ENCODE peak calls at places on chromosomes 11 and 22, in six cellular contexts. H is endothelial cell of umbilical vein, T is K562, Z is HepG2, M is A549, F is GM12878. L is an unnamed sample.

GRCh38 chr11:76626921-76627391 is 43.6 kb downstream of the LRRC32 start:
- DNase-seq in H (no peak), T (no peak), Z (no peak), M (no peak), F (peak), L (peak)

GRCh38 chr22:38249301-38249700 is 23.5 kb downstream of the TMEM184B start:
- DNase-seq in H (no peak), T (no peak), Z (no peak), M (no peak), F (no peak), L (no peak)

GRCh38 chr11:109697140-109697843 is 275.3 kb downstream of the C11orf87 start:
- DNase-seq in H (peak), T (peak), Z (peak), M (peak), F (no peak), L (peak)

GRCh38 chr22:49037701-49038245 is 789.9 kb downstream of the BRD1 start:
- DNase-seq in H (no peak), T (no peak), Z (no peak), M (no peak), F (no peak), L (no peak)

GRCh38 chr11:118572914-118573550 is 823 bp downstream of the ARCN1 start:
- DNase-seq in H (peak), T (peak), Z (peak), M (peak), F (peak), L (peak)

GRCh38 chr11:77107950-77108349 is 5.3 kb downstream of the OMP start:
- DNase-seq in H (peak), T (no peak), Z (peak), M (peak), F (no peak), L (no peak)

GRCh38 chr22:17726561-17727243 is 47.6 kb downstream of the BID start:
- DNase-seq in H (no peak), T (no peak), Z (no peak), M (no peak), F (no peak), L (peak)

GRCh38 chr22:23525510-23525909 is 54.6 kb downstream of the IGLL1 start:
- DNase-seq in H (no peak), T (no peak), Z (no peak), M (no peak), F (no peak), L (no peak)

GRCh38 chr11:64559351-64560138 is 31.5 kb upstream of the SLC22A12 start:
- DNase-seq in H (no peak), T (no peak), Z (no peak), M (no peak), F (no peak), L (no peak)

GRCh38 chr11:113369411-113369810 is 18.2 kb upstream of the ANKK1 start:
- DNase-seq in H (no peak), T (no peak), Z (no peak), M (no peak), F (no peak), L (no peak)

GRCh38 chr11:76269247-76269646 is 62.9 kb upstream of the WNT11 start:
- DNase-seq in H (no peak), T (no peak), Z (no peak), M (no peak), F (no peak), L (no peak)

GRCh38 chr11:76666830-76667229 is 3.7 kb downstream of the LRRC32 start:
- DNase-seq in H (no peak), T (no peak), Z (no peak), M (no peak), F (no peak), L (no peak)

GRCh38 chr11:70545626-70545945 is 147.3 kb downstream of the CTTN start:
- DNase-seq in H (no peak), T (no peak), Z (no peak), M (no peak), F (no peak), L (no peak)

GRCh38 chr11:64461081-64461480 is 102.1 kb downstream of the RPS6KA4 start:
- DNase-seq in H (no peak), T (no peak), Z (no peak), M (no peak), F (no peak), L (no peak)

GRCh38 chr11:65436412-65437032 is 13.9 kb downstream of the NEAT1 start:
- DNase-seq in H (peak), T (no peak), Z (no peak), M (no peak), F (no peak), L (no peak)

GRCh38 chr11:104573431-104573830 is 324.8 kb downstream of the CASP12 start:
- DNase-seq in H (peak), T (no peak), Z (no peak), M (peak), F (no peak), L (no peak)

GRCh38 chr22:24321999-24322398 is 51.4 kb downstream of the SPECC1L start:
- DNase-seq in H (no peak), T (no peak), Z (no peak), M (no peak), F (no peak), L (no peak)

GRCh38 chr11:110087820-110088534 is 5.2 kb upstream of the ZC3H12C start:
- DNase-seq in H (no peak), T (no peak), Z (no peak), M (no peak), F (no peak), L (no peak)

GRCh38 chr11:123231777-123232176 is 36.7 kb upstream of the CLMP start:
- DNase-seq in H (no peak), T (no peak), Z (no peak), M (no peak), F (no peak), L (no peak)

GRCh38 chr22:39098576-39098975 is 1.5 kb downstream of the APOBEC3H start:
- DNase-seq in H (no peak), T (no peak), Z (no peak), M (no peak), F (no peak), L (no peak)

GRCh38 chr11:68993546-68993945 is 12.8 kb upstream of the MRGPRD start:
- DNase-seq in H (no peak), T (no peak), Z (no peak), M (no peak), F (no peak), L (no peak)

GRCh38 chr11:118912742-118913410 is 12.8 kb downstream of the BCL9L start:
- DNase-seq in H (peak), T (no peak), Z (no peak), M (peak), F (peak), L (peak)

GRCh38 chr11:45501277-45501979 is 164.0 kb downstream of the CHST1 start:
- DNase-seq in H (no peak), T (no peak), Z (peak), M (no peak), F (no peak), L (no peak)

GRCh38 chr11:105942951-105943350 is 79.1 kb downstream of the MSANTD4 start:
- DNase-seq in H (no peak), T (no peak), Z (no peak), M (no peak), F (no peak), L (no peak)

GRCh38 chr22:43131773-43132501 is 11.3 kb downstream of the MCAT start:
- DNase-seq in H (peak), T (no peak), Z (no peak), M (no peak), F (no peak), L (no peak)

GRCh38 chr11:35785287-35786167 is 123.0 kb downstream of the TRIM44 start:
- DNase-seq in H (peak), T (no peak), Z (no peak), M (no peak), F (peak), L (no peak)

GRCh38 chr11:3126207-3126865 is 38.8 kb downstream of the OSBPL5 start:
- DNase-seq in H (peak), T (no peak), Z (no peak), M (no peak), F (no peak), L (no peak)
- TF ChIP-seq MYC in H (no peak), T (no peak), Z (no peak), M (no peak), F (no peak), L (no peak)

GRCh38 chr11:17481905-17482304 is 5.3 kb upstream of the ABCC8 start:
- DNase-seq in H (no peak), T (no peak), Z (no peak), M (no peak), F (no peak), L (no peak)

GRCh38 chr11:17477084-17477333 is 364 bp upstream of the ABCC8 start:
- DNase-seq in H (no peak), T (no peak), Z (no peak), M (no peak), F (no peak), L (no peak)

GRCh38 chr11:17478064-17478463 is 1.4 kb upstream of the ABCC8 start:
- DNase-seq in H (no peak), T (no peak), Z (no peak), M (no peak), F (no peak), L (no peak)

GRCh38 chr11:17477361-17477760 is 716 bp upstream of the ABCC8 start:
- DNase-seq in H (no peak), T (no peak), Z (no peak), M (no peak), F (no peak), L (no peak)

DNA sequence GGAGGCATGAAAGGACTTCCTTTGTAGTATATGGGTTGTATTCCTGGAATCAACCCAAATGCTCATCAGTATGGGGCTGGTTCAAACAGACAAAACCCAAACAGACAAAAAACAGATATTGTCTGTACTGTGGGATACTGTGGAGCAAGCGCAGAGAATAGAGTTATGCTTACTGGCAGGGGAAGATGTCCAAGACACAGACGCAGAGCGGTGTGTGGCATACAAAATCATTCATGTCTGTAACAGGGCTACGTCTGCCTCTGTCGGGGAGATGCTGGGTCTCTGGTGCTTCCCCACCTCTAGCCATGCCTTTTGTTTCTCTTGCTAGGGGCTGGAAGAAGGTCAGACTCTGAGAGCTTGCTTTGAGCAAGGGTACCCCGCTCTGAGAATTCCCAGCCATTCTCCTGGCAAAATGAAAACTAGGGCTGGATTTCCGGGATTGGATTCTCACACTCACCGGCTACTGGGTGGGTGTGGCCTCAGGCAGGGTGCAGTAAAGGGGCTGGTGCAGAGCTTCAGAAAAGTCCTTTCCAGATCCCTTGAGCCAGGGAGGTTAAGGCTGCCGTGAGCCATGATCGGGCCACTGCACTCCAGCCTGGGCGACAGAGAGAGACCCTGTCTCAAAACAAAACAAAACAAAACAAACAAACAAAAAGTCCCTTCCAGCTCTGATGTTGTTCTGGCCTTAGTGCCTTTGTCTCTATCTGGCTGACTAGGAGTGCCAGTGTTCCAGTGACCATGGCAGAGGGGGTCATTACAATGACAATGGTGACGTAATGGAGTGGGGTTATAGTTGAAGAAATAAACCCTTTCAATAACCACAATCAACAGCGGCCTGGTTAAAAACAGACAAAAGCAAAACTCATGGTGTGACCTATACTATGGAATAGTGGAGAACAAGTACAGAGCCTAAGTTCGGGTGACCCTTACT is 2.9 kb upstream of the ABCC8 start:
- DNase-seq in H (peak), T (peak), Z (no peak), M (peak), F (no peak), L (no peak)
- TF ChIP-seq MYC in H (no peak), T (no peak), Z (no peak), M (no peak), F (no peak), L (no peak)

GRCh38 chr11:116864531-116864930 is 27.1 kb upstream of the APOA1 start:
- DNase-seq in H (no peak), T (no peak), Z (no peak), M (no peak), F (no peak), L (no peak)
- TF ChIP-seq MYC in H (no peak), T (no peak), Z (no peak), M (no peak), F (no peak), L (no peak)

GRCh38 chr22:26939466-26939865 is 282.1 kb downstream of the MIAT start:
- DNase-seq in H (no peak), T (no peak), Z (no peak), M (no peak), F (no peak), L (no peak)

GRCh38 chr22:26942301-26942927 is 285.0 kb downstream of the MIAT start:
- DNase-seq in H (no peak), T (no peak), Z (no peak), M (no peak), F (no peak), L (no peak)

DNA sequence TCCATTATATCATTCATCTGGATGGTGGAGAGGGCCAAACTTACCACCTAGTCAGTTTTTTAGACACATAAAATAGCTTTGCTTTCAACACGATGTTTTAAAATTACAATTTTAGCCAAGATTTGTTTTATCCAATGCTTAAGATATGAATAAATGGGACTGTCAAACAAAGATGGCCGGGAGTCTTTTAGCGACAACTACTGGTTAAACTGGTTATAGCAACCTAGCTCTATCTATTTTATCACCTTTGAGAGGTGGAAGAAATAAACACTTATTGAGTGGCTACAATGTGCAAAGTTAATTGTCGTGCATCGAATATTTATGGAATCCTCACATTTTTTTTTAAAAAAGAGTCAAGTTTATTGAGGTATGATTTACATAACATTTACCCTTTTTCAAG is 279.8 kb downstream of the MIAT start:
- DNase-seq in H (no peak), T (peak), Z (no peak), M (no peak), F (no peak), L (no peak)
- TF ChIP-seq MYC in H (no peak), T (no peak), Z (no peak), M (no peak), F (no peak), L (no peak)

GRCh38 chr11:121886956-121887355 is 229.1 kb downstream of the BLID start:
- DNase-seq in H (no peak), T (no peak), Z (no peak), M (no peak), F (no peak), L (no peak)

GRCh38 chr11:121887564-121887963 is 228.5 kb downstream of the BLID start:
- DNase-seq in H (no peak), T (no peak), Z (no peak), M (no peak), F (no peak), L (no peak)

GRCh38 chr11:121884601-121885000 is 231.4 kb downstream of the BLID start:
- DNase-seq in H (no peak), T (no peak), Z (no peak), M (no peak), F (no peak), L (no peak)

GRCh38 chr11:121889168-121889567 is 226.8 kb downstream of the BLID start:
- DNase-seq in H (no peak), T (no peak), Z (no peak), M (no peak), F (no peak), L (no peak)

GRCh38 chr11:121886005-121886739 is 229.8 kb downstream of the BLID start:
- DNase-seq in H (peak), T (no peak), Z (no peak), M (no peak), F (no peak), L (no peak)
- TF ChIP-seq MYC in H (no peak), T (no peak), Z (no peak), M (no peak), F (no peak), L (no peak)